ENCODE peak calls at places on chromosomes 3 and 15, in nine cellular contexts. Y is Calu3; H is GDM1; T is astrocyte of the cerebellum; P is ACHN; U is GOT3; L is activated T-helper 1 cell treated with anti-CD3 and anti-CD28 coated beads, Interleukin-12 subunit alpha, Interleukin-12 subunit beta, Interleukin-2, Interleukin-4 antibody, amounts not matched to agents 30 ng/mL and 10 ng/mL and 1 ng/mL, durations not matched to agents 14 hours and 24 hours and 36 hours; O is H54; V is non-pigmented ciliary epithelial cell. A is an unnamed sample.

GRCh38 chr3:110969229-110970211 is 102.1 kb upstream of the NECTIN3 start:
- DNase-seq in V (no peak), O (no peak), U (no peak), L (no peak), H (no peak), Y (no peak), P (no peak), T (no peak), A (no peak)

GRCh38 chr3:52087728-52088127 is 31.4 kb upstream of the DUSP7 start:
- DNase-seq in Y (no peak), T (no peak), L (no peak), P (no peak), O (no peak), V (no peak), U (no peak), H (no peak), A (no peak)

GRCh38 chr3:127763337-127763736 is 59.0 kb downstream of the MGLL start:
- DNase-seq in L (no peak), P (no peak), U (no peak), O (no peak), V (no peak), T (no peak), H (no peak), Y (no peak), A (no peak)

GRCh38 chr3:177335728-177336127 is 138.4 kb upstream of the TBL1XR1 start:
- DNase-seq in H (no peak), O (no peak), U (no peak), V (no peak), L (no peak), P (no peak), Y (no peak), T (no peak), A (no peak)

GRCh38 chr15:44029940-44030568 is 165.0 kb downstream of the FRMD5 start:
- DNase-seq in H (no peak), O (no peak), Y (no peak), U (no peak), V (peak), L (no peak), P (peak), T (no peak), A (no peak)

GRCh38 chr3:109132801-109133473 is 3.6 kb upstream of the C3orf85 start:
- DNase-seq in L (no peak), V (peak), O (no peak), P (no peak), U (no peak), H (no peak), Y (peak), T (peak), A (no peak)

GRCh38 chr15:85498471-85498870 is 118.1 kb downstream of the AKAP13 start:
- DNase-seq in U (no peak), V (no peak), P (no peak), Y (no peak), T (no peak), L (no peak), O (no peak), H (no peak), A (no peak)

GRCh38 chr3:127763816-127764215 is 58.5 kb downstream of the MGLL start:
- DNase-seq in O (no peak), H (peak), U (no peak), V (no peak), L (no peak), Y (no peak), T (no peak), P (no peak), A (no peak)

GRCh38 chr3:100893590-100893989 is 99.6 kb downstream of the ABI3BP start:
- DNase-seq in U (no peak), H (no peak), V (peak), Y (peak), T (no peak), O (no peak), P (peak), L (no peak), A (no peak)

GRCh38 chr15:101499863-101500713 is 10.6 kb upstream of the PCSK6 start:
- DNase-seq in H (peak), U (no peak), T (no peak), P (no peak), Y (no peak), O (no peak), L (no peak), V (no peak), A (no peak)

GRCh38 chr3:68919000-68919399 is 13.3 kb downstream of the TAFA4 start:
- DNase-seq in L (no peak), O (no peak), P (peak), T (peak), Y (no peak), H (no peak), V (no peak), U (no peak), A (no peak)

GRCh38 chr3:5103743-5104142 is 18.3 kb upstream of the ARL8B start:
- DNase-seq in U (no peak), O (no peak), P (no peak), H (no peak), T (no peak), Y (no peak), V (no peak), L (no peak), A (no peak)

GRCh38 chr3:65902304-65902793 is 136.4 kb downstream of the MAGI1 start:
- DNase-seq in V (no peak), T (no peak), Y (no peak), H (no peak), O (no peak), L (no peak), P (no peak), U (no peak), A (no peak)

GRCh38 chr15:43225201-43225949 is 4.6 kb upstream of the EPB42 start:
- DNase-seq in H (peak), U (no peak), V (no peak), O (peak), T (peak), P (peak), L (peak), Y (peak), A (peak)

GRCh38 chr3:104873331-104873730 is 493.4 kb upstream of the ALCAM start:
- DNase-seq in U (no peak), H (no peak), P (no peak), T (peak), L (no peak), O (no peak), Y (no peak), V (peak), A (no peak)

GRCh38 chr3:187931111-187931510 is 185.8 kb upstream of the BCL6 start:
- DNase-seq in U (no peak), T (peak), H (no peak), P (no peak), O (no peak), L (no peak), V (no peak), Y (no peak), A (no peak)

GRCh38 chr3:99879275-99879674 is 61.6 kb downstream of the CMSS1 start:
- DNase-seq in U (no peak), O (no peak), H (no peak), V (no peak), T (no peak), P (no peak), L (no peak), Y (no peak), A (no peak)

GRCh38 chr15:37789881-37790280 is 144.6 kb upstream of the TMCO5A start:
- DNase-seq in L (no peak), Y (no peak), H (no peak), P (peak), V (peak), U (no peak), O (peak), T (peak), A (no peak)

GRCh38 chr3:72485649-72486048 is 362.6 kb downstream of the SHQ1 start:
- DNase-seq in O (no peak), T (no peak), H (no peak), V (no peak), Y (no peak), U (no peak), P (no peak), L (no peak), A (no peak)

GRCh38 chr3:194998417-194998816 is 272.5 kb downstream of the XXYLT1 start:
- DNase-seq in O (no peak), L (no peak), H (no peak), U (no peak), P (no peak), V (no peak), T (no peak), Y (no peak), A (no peak)

GRCh38 chr3:51896607-51897305 is 6.4 kb downstream of the IQCF1 start:
- DNase-seq in Y (no peak), L (no peak), P (no peak), O (no peak), T (no peak), V (no peak), H (no peak), U (no peak), A (no peak)

GRCh38 chr15:74203914-74204431 is 1.4 kb upstream of the STRA6 start:
- DNase-seq in H (no peak), P (no peak), U (no peak), T (no peak), O (no peak), Y (no peak), L (no peak), V (no peak), A (no peak)

GRCh38 chr3:42843730-42844713 is 31.7 kb downstream of the CYP8B1 start:
- DNase-seq in P (no peak), T (no peak), O (no peak), L (no peak), V (no peak), Y (no peak), U (no peak), H (no peak), A (no peak)

GRCh38 chr3:16174389-16174788 is at the start of gene GALNT15:
- DNase-seq in P (no peak), H (no peak), Y (no peak), T (peak), O (peak), L (no peak), V (peak), U (peak), A (no peak)

GRCh38 chr3:192843742-192844350 is 73.8 kb downstream of the MB21D2 start:
- DNase-seq in U (no peak), O (no peak), T (no peak), V (no peak), P (no peak), L (no peak), Y (no peak), H (no peak), A (no peak)

GRCh38 chr3:188956839-188957489 is 214.8 kb upstream of the TPRG1 start:
- DNase-seq in P (peak), O (peak), L (no peak), H (peak), Y (peak), T (peak), V (peak), U (no peak), A (no peak)

GRCh38 chr3:167575000-167575399 is 78.7 kb downstream of the WDR49 start:
- DNase-seq in P (no peak), H (no peak), V (no peak), L (no peak), T (no peak), O (no peak), Y (no peak), U (no peak), A (no peak)

GRCh38 chr3:77667901-77668300 is 628.0 kb downstream of the ROBO2 start:
- DNase-seq in O (no peak), Y (no peak), L (no peak), V (no peak), U (no peak), H (no peak), T (no peak), P (no peak), A (no peak)

GRCh38 chr3:82132210-82133069 is 371.0 kb upstream of the GBE1 start:
- DNase-seq in L (no peak), H (no peak), V (no peak), O (no peak), P (peak), T (no peak), Y (no peak), U (no peak), A (no peak)

GRCh38 chr3:133644768-133645167 is 17.0 kb downstream of the TOPBP1 start:
- DNase-seq in V (peak), O (peak), P (peak), T (peak), L (no peak), H (no peak), U (no peak), Y (no peak), A (no peak)

GRCh38 chr3:71537211-71537611 is 46.3 kb downstream of the FOXP1 start:
- DNase-seq in Y (peak), U (peak), H (no peak), L (no peak), O (peak), T (peak), P (peak), V (no peak), A (no peak)

GRCh38 chr3:114554716-114555115 is 260.9 kb downstream of the TIGIT start:
- DNase-seq in Y (no peak), T (no peak), V (no peak), P (no peak), H (no peak), L (no peak), O (no peak), U (no peak), A (no peak)

GRCh38 chr3:64685800-64686445 is 1.9 kb downstream of the ADAMTS9 start:
- DNase-seq in V (peak), L (no peak), P (peak), U (peak), Y (peak), T (peak), O (no peak), H (no peak), A (no peak)

GRCh38 chr15:73927476-73928240 is 1.4 kb downstream of the LOXL1 start:
- DNase-seq in P (peak), Y (peak), U (no peak), H (peak), T (no peak), O (peak), V (no peak), L (peak), A (peak)

GRCh38 chr3:132974086-132974485 is 64.1 kb upstream of the TMEM108 start:
- DNase-seq in L (no peak), T (no peak), V (no peak), Y (no peak), O (no peak), H (no peak), P (no peak), U (no peak), A (no peak)

GRCh38 chr3:64163755-64164148 is 61.5 kb downstream of the PRICKLE2 start:
- DNase-seq in L (no peak), O (peak), V (no peak), H (no peak), P (peak), T (peak), U (no peak), Y (no peak), A (no peak)

A was measured in T-cell.